ENCODE peak calls at places on chromosomes 6 and 20, in seven cellular contexts. O, D, B, P, Q, F and J are unnamed samples.

GRCh38 chr6:34179106-34179720 is 33.3 kb upstream of the GRM4 start:
- DNase-seq in F (no peak), P (peak), D (no peak), B (no peak), O (no peak), Q (peak), J (no peak)

GRCh38 chr6:149248688-149249369 is 68.7 kb upstream of the TAB2 start:
- DNase-seq in O (no peak), D (no peak), F (no peak), P (no peak), Q (no peak), B (peak), J (no peak)

GRCh38 chr6:3825851-3826581 is 23.2 kb upstream of the FAM50B start:
- DNase-seq in P (peak), F (peak), B (peak), Q (no peak), O (peak), D (peak), J (peak)

GRCh38 chr6:13760948-13761347 is 49.3 kb upstream of the RANBP9 start:
- DNase-seq in F (no peak), D (no peak), P (no peak), B (no peak), Q (no peak), O (no peak), J (peak)

GRCh38 chr6:90645634-90646033 is 58.8 kb upstream of the MAP3K7 start:
- DNase-seq in D (no peak), O (no peak), B (no peak), Q (no peak), P (no peak), F (no peak), J (no peak)

GRCh38 chr20:54650201-54650722 is 174.9 kb downstream of the DOK5 start:
- DNase-seq in O (no peak), D (no peak), P (no peak), B (no peak), F (no peak), Q (no peak), J (no peak)

GRCh38 chr20:47061549-47061948 is 166.9 kb downstream of the EYA2 start:
- DNase-seq in D (no peak), B (no peak), F (no peak), O (no peak), Q (no peak), P (no peak), J (no peak)

GRCh38 chr6:170137176-170137891 is 153.5 kb downstream of the DLL1 start:
- DNase-seq in F (no peak), P (peak), O (no peak), B (peak), D (peak), Q (no peak), J (peak)

GRCh38 chr6:150084426-150084825 is 15.5 kb upstream of the ULBP3 start:
- DNase-seq in F (no peak), Q (no peak), D (no peak), B (no peak), O (no peak), P (no peak), J (no peak)

GRCh38 chr6:6781172-6781876 is 192.8 kb downstream of the LY86 start:
- DNase-seq in O (no peak), Q (no peak), B (no peak), F (no peak), D (no peak), P (no peak), J (no peak)

GRCh38 chr6:152651986-152652385 is 14.8 kb upstream of the SYNE1 start:
- DNase-seq in F (no peak), D (no peak), Q (no peak), B (no peak), O (no peak), P (no peak), J (no peak)

GRCh38 chr20:51463998-51464397 is 78.5 kb downstream of the NFATC2 start:
- DNase-seq in P (no peak), B (no peak), Q (no peak), D (no peak), F (no peak), O (no peak), J (no peak)

GRCh38 chr20:48652961-48653705 is 174.7 kb downstream of the PREX1 start:
- DNase-seq in P (no peak), D (no peak), Q (no peak), O (no peak), F (no peak), B (no peak), J (no peak)

GRCh38 chr20:22385602-22386299 is 198.6 kb downstream of the FOXA2 start:
- DNase-seq in D (no peak), P (peak), Q (peak), O (no peak), B (no peak), F (peak), J (no peak)
- TF ChIP-seq CTCF in D (no peak), P (peak), Q (peak), O (no peak), B (peak), F (peak), J (no peak)

DNA sequence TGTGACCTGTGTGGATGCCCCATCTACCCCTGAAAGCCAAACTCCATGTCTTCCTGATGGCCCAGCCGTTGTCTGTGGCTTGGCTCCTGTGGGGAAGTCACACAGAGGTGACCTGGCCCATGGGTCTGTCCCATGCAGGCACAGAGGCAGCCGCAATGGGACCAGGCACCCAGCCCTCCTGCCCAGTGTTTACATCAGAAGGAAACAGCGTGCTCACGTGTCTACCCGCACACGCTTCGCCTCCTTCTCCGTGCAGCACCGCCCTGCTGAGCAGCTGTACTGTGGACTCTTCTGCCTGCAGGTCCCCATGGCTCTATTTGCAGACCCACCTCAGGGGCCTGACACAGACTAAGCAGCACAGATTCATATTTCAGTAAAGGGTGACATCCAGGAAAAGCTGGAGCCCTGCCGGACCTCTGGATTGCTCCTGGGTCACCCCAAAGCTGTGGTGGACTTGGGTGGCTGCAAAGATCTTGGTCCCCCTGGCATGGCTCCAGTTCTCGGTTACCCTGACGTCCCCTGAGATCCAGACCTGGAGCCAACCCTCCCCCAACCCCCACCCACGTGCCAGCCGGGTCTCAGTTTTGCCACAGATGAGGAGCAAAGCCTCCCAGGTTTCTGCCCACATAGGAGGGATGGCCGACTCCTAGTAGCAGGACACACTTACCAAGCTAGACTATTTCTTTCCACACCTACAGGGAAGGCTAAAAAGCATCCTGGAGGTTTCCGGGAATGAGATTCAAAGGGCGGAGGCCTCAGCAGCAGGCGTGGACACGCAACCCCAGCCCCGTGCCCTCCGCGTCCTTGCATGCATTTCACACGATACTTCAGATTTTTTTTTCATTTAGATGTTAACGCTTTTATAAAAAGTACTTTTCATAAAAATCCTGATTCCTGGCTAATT is 120.3 kb downstream of the CDH4 start:
- DNase-seq in Q (no peak), P (no peak), B (no peak), O (no peak), D (no peak), F (no peak), J (no peak)
- TF ChIP-seq POLR2AphosphoS5 in Q (no peak), P (no peak), B (no peak), O (no peak), D (no peak), F (no peak), J (no peak)

DNA sequence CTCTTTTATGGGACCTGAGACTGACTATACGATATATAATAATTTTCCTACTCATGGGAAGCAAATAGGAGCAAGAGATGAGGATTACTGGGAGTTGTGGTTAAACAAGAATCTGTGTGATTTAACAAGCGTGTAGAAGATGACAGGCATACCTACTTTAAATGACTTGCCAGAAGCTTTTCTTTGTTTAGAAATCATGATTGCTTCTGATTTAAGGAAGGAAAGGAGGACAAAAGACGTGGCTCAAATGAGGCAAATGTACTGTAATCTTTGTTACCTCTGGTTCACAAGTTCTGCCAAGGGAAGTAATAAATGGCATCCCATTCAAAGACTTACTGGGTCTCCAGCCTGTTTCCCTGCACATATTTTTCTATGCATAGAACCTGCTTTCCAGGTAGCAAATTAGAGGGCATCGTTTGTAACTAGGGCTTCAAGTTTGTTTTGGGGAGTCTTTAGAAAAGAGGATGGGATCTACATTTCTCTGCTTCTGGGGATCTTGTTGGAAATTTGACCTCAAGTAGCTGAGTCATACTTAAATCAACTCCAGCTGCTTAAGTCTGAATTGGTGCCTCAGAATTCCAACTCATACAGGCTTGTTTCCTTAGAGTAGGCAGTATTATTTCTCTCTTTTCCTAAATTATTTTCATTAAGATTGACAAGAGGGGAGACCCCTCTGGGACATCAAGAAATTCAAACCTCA is 2.9 kb upstream of the TRMT11 start:
- DNase-seq in D (no peak), Q (no peak), P (no peak), B (no peak), O (peak), F (no peak), J (no peak)
- H3K27ac ChIP-seq in D (no peak), Q (no peak), P (no peak), B (no peak), O (no peak), F (no peak), J (no peak)

DNA sequence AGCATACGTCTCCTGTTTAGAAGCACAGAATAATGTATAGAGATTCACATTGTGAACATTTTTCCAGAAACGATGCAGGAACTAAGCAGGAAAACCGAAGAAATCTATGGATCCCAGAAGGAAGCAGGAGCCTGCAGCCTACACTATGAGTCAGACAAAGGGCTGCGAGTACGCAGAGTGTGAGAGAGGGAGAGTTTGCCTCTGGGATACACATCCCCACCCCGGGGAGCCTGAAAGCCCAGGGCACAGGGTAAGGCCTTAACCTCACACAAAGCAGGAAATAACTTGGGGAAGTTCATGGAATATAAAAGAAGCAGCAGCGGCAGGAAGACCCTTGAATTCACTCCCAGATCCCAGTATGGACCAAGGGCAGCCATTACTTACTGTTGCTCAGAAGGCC is 842.1 kb upstream of the MANEA start:
- DNase-seq in P (no peak), D (no peak), B (no peak), Q (peak), F (no peak), O (no peak), J (no peak)
- TF ChIP-seq CTCF in P (no peak), D (no peak), B (no peak), Q (no peak), F (no peak), O (no peak), J (no peak)

DNA sequence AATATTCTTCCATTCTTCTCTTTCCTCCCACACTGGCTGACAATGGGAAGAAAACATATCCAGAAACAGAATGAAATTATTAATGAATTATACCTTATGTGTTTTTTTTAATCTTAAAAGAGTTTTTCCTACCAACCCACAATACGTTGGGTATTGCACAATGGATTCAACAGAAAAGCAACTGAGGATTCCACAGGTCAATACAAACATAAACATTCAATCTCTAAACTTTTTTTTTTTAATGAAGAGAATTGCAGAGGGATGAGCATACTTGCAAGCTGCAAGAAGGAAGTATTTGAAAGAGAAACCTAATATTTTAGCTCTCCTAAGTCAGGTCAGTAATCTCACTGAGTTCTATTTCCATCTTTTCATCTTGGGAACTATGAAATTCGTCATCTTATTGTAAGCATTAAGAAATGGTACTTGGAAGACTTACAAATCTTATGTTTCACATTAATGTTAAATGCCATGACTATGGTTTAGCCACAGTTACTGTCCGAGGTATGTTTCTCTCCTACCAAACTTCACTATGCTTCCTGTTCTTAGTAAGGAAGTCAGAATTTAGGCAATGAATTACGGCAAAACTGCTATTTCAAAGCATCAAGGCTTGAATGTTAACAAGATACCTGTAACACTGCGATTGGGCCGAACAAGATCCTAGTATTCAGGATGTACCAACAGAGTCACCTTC is 100.8 kb downstream of the HIVEP2 start:
- DNase-seq in D (no peak), P (no peak), Q (no peak), O (no peak), F (no peak), B (no peak), J (no peak)
- TF ChIP-seq POLR2AphosphoS5 in D (no peak), P (no peak), Q (no peak), O (no peak), F (no peak), B (no peak), J (no peak)

GRCh38 chr6:112338310-112338709 is 8.8 kb upstream of the RFPL4B start:
- DNase-seq in O (no peak), Q (no peak), D (no peak), F (no peak), P (no peak), B (no peak), J (no peak)

GRCh38 chr6:112342511-112342910 is 4.6 kb upstream of the RFPL4B start:
- DNase-seq in D (no peak), B (no peak), O (no peak), F (no peak), Q (no peak), P (no peak), J (no peak)

GRCh38 chr6:112332274-112332673 is 14.9 kb upstream of the RFPL4B start:
- DNase-seq in Q (no peak), F (no peak), D (no peak), B (no peak), O (no peak), P (no peak), J (no peak)

GRCh38 chr6:112335736-112336135 is 11.4 kb upstream of the RFPL4B start:
- DNase-seq in F (no peak), O (peak), D (no peak), Q (no peak), B (no peak), P (no peak), J (no peak)

GRCh38 chr6:112337209-112337638 is 9.9 kb upstream of the RFPL4B start:
- DNase-seq in D (peak), O (peak), Q (peak), P (peak), B (no peak), F (peak), J (peak)
- H3K27ac ChIP-seq in D (no peak), O (no peak), Q (no peak), P (no peak), B (no peak), F (no peak), J (no peak)

GRCh38 chr6:79089552-79090404 is 11.7 kb upstream of the PHIP start:
- DNase-seq in P (no peak), O (no peak), Q (no peak), D (no peak), B (no peak), F (no peak), J (no peak)
- TF ChIP-seq CTCF in P (no peak), O (no peak), Q (no peak), D (no peak), B (no peak), F (no peak), J (no peak)

DNA sequence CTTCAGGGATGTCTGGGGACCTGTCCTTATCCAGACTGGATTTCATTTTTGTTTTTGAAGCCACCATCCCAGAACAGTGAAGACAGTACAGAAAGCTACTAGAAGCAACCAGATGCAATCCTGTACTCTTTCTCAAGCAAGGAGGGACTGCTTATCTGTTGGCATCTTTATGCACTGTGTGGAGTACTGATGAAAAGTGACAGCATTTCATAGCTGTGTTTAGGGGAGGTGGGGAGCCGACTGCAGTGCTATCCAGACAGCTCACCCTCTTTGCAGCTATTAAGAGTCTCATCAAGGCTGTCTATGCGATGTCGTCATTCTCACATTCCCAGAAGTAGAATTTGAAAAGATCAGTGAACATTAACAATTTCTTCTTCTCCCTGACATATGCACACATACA is 5.5 kb downstream of the ZDHHC14 start:
- DNase-seq in B (no peak), F (no peak), Q (no peak), P (no peak), D (no peak), O (no peak), J (no peak)
- TF ChIP-seq POLR2AphosphoS5 in B (no peak), F (no peak), Q (no peak), P (no peak), D (no peak), O (no peak), J (no peak)

DNA sequence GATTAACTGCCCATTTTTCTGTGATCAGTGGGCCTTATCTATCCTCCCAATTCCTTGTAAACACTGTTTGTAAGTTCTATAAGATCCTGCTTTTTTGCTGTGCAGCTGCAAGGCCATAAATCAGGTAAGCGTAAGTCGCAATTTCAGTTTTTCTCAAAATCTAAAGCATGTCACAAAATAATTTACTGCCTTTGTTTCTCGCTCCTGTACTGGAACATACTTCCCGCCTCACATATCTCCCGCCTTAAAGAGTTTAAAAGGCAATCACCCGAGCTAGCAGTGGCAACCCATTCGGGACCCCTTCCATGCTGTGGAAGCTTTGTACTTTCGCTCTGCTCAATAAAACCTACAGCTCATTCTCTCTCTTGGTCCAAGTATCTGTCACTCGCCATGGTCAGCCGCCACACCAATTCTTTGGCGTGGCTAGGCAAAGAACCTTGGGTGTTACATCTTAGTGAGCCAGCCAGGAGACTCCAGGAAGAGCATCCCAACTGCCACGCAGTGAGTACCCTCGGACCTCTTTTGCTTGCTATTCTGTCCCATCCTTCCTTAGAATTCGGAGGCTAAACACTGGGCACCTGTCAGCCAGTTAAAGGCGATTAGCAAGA is 33.9 kb downstream of the CEP85L start:
- DNase-seq in Q (no peak), P (no peak), O (no peak), D (no peak), B (no peak), F (no peak), J (no peak)
- H3K27ac ChIP-seq in Q (no peak), P (no peak), O (no peak), D (no peak), B (no peak), F (no peak), J (no peak)

GRCh38 chr6:107655245-107655644 is 165.3 kb downstream of the SOBP start:
- DNase-seq in Q (peak), O (peak), F (no peak), B (no peak), D (no peak), P (no peak), J (no peak)
- TF ChIP-seq CTCF in Q (peak), O (peak), F (peak), B (no peak), D (no peak), P (no peak), J (no peak)